ENCODE peak calls at places on chromosomes 16 and 17, in four cellular contexts. L, H, E and T are unnamed samples.
A peak's percentile ranks its signal among the peaks of the same experiment; 100 is the strongest.

GRCh38 chr17:37017355-37017754 is 68.6 kb downstream of the AATF start:
- DNase-seq in L (no peak), H (no peak), E (no peak), T (no peak)

GRCh38 chr17:80002242-80002641 is 33.4 kb downstream of the TBC1D16 start:
- DNase-seq in L (no peak), H (no peak), E (no peak), T (no peak)

GRCh38 chr17:79606487-79606886 is 4.4 kb downstream of the RBFOX3 start:
- DNase-seq in L (no peak), H (no peak), E (no peak), T (no peak)

GRCh38 chr16:84156342-84156784 is 11.3 kb downstream of the DNAAF1 start:
- DNase-seq in L (no peak), H (no peak), E (no peak), T (no peak)

GRCh38 chr17:77499699-77500435 is 359.1 kb downstream of the SEC14L1 start:
- DNase-seq in L (no peak), H (peak; percentile 53), E (no peak), T (no peak)

GRCh38 chr17:49518346-49519078 is 23.4 kb downstream of the NGFR start:
- DNase-seq in L (no peak), H (peak; percentile 11), E (no peak), T (no peak)

GRCh38 chr16:72404299-72404698 is 232.3 kb upstream of the PMFBP1 start:
- DNase-seq in L (no peak), H (no peak), E (no peak), T (no peak)

GRCh38 chr16:66248096-66248495 is 118.4 kb upstream of the CDH5 start:
- DNase-seq in L (no peak), H (peak; percentile 86), E (peak; percentile 55), T (no peak)

GRCh38 chr17:72282439-72283029 is 161.7 kb downstream of the SOX9 start:
- DNase-seq in L (no peak), H (no peak), E (no peak), T (no peak)

GRCh38 chr17:10033982-10034381 is 128.9 kb upstream of the RCVRN start:
- DNase-seq in L (no peak), H (no peak), E (no peak), T (no peak)

GRCh38 chr17:49522329-49522890 is 27.3 kb downstream of the NGFR start:
- DNase-seq in L (no peak), H (no peak), E (no peak), T (no peak)

GRCh38 chr17:75979705-75980187 is 706 bp downstream of the TEN1 start:
- DNase-seq in L (peak; percentile 18), H (no peak), E (no peak), T (no peak)

GRCh38 chr17:7441202-7441705 is 1.9 kb downstream of the FGF11 start:
- DNase-seq in L (no peak), H (no peak), E (no peak), T (no peak)

GRCh38 chr17:80927791-80928216 is 63.8 kb upstream of the CHMP6 start:
- DNase-seq in L (no peak), H (peak; percentile 48), E (no peak), T (no peak)

GRCh38 chr16:78957328-78958100 is 643.0 kb downstream of the MAF start:
- DNase-seq in L (no peak), H (no peak), E (no peak), T (no peak)

GRCh38 chr16:70754874-70755600 is 45.9 kb downstream of the VAC14 start:
- DNase-seq in L (no peak), H (no peak), E (no peak), T (no peak)

GRCh38 chr16:17556276-17557052 is 85.7 kb upstream of the XYLT1 start:
- DNase-seq in L (no peak), H (no peak), E (no peak), T (no peak)

GRCh38 chr16:12646490-12647274 is 157.0 kb downstream of the CPPED1 start:
- DNase-seq in L (no peak), H (no peak), E (no peak), T (no peak)

GRCh38 chr16:19114359-19115147 is 789 bp downstream of the ITPRIPL2 start:
- DNase-seq in L (no peak), H (peak; percentile 87), E (no peak), T (no peak)